ENCODE peak calls at places on chromosomes 6 and 20, in nine cellular contexts. W, U, D, Y, X, M, R, K and S are unnamed samples.
A peak's percentile ranks its signal among the peaks of the same experiment; 100 is the strongest.

GRCh38 chr6:33249732-33250625 is 21.7 kb downstream of the VPS52 start:
- DNase-seq in M (no peak), Y (peak; percentile 93), K (peak; percentile 93), U (no peak), R (no peak), D (no peak), X (no peak), W (no peak), S (peak; percentile 63)

GRCh38 chr6:109013551-109014101 is 81.0 kb downstream of the SESN1 start:
- DNase-seq in Y (no peak), U (no peak), K (no peak), W (no peak), M (no peak), X (no peak), R (no peak), D (no peak), S (no peak)

GRCh38 chr20:36549942-36550796 is 8.8 kb downstream of the MYL9 start:
- DNase-seq in W (no peak), D (no peak), M (peak; percentile 45), U (no peak), K (no peak), R (no peak), Y (no peak), X (no peak), S (peak; percentile 24)

GRCh38 chr20:16444056-16444777 is 129.0 kb downstream of the KIF16B start:
- DNase-seq in Y (peak; percentile 41), U (no peak), X (no peak), M (no peak), W (no peak), D (no peak), K (no peak), R (no peak), S (no peak)

GRCh38 chr6:107128175-107128574 is 12.9 kb upstream of the BEND3 start:
- DNase-seq in M (no peak), D (no peak), U (no peak), R (no peak), Y (peak; percentile 32), W (no peak), X (no peak), K (no peak), S (no peak)

GRCh38 chr20:38825901-38826625 is 20.6 kb downstream of the PPP1R16B start:
- DNase-seq in D (no peak), X (no peak), R (no peak), U (no peak), W (peak; percentile 61), K (peak; percentile 80), Y (peak; percentile 54), M (peak; percentile 68), S (no peak)

GRCh38 chr20:53884859-53885654 is 185.3 kb downstream of the BCAS1 start:
- DNase-seq in Y (no peak), W (no peak), U (no peak), X (no peak), R (no peak), K (peak; percentile 92), M (no peak), D (no peak), S (no peak)

GRCh38 chr6:82260890-82261732 is 13.6 kb upstream of the IBTK start:
- DNase-seq in M (no peak), U (no peak), D (no peak), W (no peak), K (no peak), X (no peak), R (no peak), Y (no peak), S (no peak)

GRCh38 chr6:30287139-30287538 is 39.6 kb upstream of the TRIM39 start:
- DNase-seq in Y (no peak), X (no peak), D (no peak), W (no peak), R (no peak), K (no peak), M (no peak), U (no peak), S (no peak)

GRCh38 chr20:32451682-32452461 is 93.7 kb downstream of the ASXL1 start:
- DNase-seq in U (no peak), Y (no peak), D (no peak), X (no peak), R (no peak), M (no peak), W (no peak), K (no peak), S (no peak)
- TF ChIP-seq CTCF in U (peak; percentile 36), Y (no peak), D (no peak), X (no peak), R (no peak), M (peak; percentile 50), W (no peak), K (no peak), S (no peak)

DNA sequence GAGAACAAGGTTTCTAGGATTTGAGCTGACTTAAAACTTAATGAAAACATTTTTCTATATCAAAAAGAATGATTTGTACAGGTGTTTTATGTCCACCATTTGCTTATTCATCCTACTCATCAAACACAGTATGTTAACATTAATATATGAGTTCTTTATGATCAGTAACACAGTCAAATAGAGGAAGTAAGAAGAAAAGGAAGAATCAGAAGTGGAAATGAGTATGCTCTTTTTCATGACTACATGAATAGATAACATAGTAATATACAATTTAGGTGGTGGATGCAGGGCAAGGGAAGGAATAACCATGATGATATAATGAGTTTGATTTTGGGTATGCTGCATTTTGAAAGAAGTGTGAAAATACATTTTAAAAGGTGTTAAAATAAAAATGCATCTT is 16.5 kb downstream of the KPNA5 start:
- DNase-seq in K (no peak), R (no peak), X (no peak), U (no peak), M (no peak), W (no peak), Y (no peak), D (no peak), S (no peak)
- TF ChIP-seq CTCF in K (no peak), R (no peak), X (no peak), U (no peak), M (no peak), W (no peak), Y (no peak), D (no peak), S (no peak)

DNA sequence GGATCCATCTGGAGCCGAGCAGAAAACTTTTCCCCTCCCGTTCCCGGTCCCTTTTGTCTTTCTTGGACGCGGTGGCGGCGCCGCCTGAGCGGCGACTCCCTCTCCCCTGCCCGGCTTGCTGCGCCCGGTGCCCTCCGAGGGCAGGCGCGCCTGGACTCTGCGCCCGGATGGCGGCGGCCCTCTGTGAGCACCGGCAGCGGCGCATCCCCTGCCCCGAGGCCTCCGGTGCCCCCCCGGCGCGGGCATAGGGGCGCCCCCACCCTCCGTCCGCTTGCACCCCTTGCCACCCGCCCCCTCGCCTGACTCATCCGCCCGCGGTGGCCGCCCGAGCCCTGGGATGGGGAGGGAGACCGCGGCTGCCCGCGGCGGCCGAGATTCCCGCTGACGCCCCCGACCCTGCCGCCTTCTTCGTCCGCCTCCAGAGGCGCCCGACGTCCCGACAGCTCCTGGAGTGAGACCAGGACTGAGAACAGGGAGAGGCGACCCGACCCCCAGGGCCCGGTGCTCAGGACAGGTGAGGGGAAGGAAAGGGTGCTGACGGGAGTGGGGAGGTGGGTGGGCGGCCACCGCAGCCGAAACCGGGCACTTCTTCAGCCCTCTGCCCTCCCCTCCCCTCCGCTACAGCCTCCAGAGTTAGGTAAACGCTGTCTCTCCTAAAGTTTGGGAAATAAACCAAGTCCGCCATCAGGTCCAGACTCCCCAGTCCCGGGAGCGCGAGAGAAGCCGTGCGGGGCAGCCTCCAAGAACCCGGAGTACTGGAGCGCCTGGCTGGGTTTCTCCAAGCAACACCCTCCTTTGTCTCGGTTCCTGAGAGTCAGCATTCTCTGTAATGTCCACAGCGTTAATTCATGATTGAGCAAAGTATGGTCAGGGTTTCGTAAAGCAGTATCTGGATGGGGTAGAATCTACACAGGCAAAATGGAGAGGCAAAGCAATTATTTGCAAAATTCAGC is at the start of gene TMEM200A:
- DNase-seq in D (no peak), K (no peak), M (peak; percentile 87), Y (peak; percentile 72), X (peak; percentile 32), W (no peak), U (no peak), R (no peak), S (peak; percentile 33)
- TF ChIP-seq CTCF in D (no peak), K (peak; percentile 10), M (peak; percentile 55), Y (no peak), X (no peak), W (no peak), U (no peak), R (no peak), S (no peak)

GRCh38 chr6:28496099-28496779 is 19.4 kb downstream of the GPX6 start:
- DNase-seq in K (peak; percentile 26), X (no peak), D (no peak), W (no peak), Y (peak; percentile 23), R (no peak), U (peak; percentile 20), M (peak; percentile 22), S (no peak)
- TF ChIP-seq CTCF in K (peak; percentile 53), X (no peak), D (peak; percentile 9), W (peak; percentile 43), Y (peak; percentile 23), R (no peak), U (peak; percentile 64), M (peak; percentile 36), S (no peak)